ENCODE peak calls at places on chromosomes 16 and 17, in six cellular contexts. N, V, C, E, R and H are unnamed samples.

GRCh38 chr17:73482251-73482661 is 162.0 kb downstream of the SDK2 start:
- DNase-seq in N (no peak), V (no peak), C (no peak), E (no peak), R (no peak), H (no peak)

GRCh38 chr17:82097187-82097918 is 683 bp downstream of the FASN start:
- DNase-seq in N (no peak), V (no peak), C (peak; percentile 71), E (peak; percentile 91), R (no peak), H (no peak)

GRCh38 chr16:81277681-81278080 is 37.1 kb upstream of the GAN start:
- DNase-seq in N (no peak), V (no peak), C (no peak), E (no peak), R (no peak), H (no peak)

GRCh38 chr17:74429604-74430384 is 2.1 kb upstream of the GPRC5C start:
- DNase-seq in N (no peak), V (no peak), C (no peak), E (no peak), R (no peak), H (no peak)

GRCh38 chr17:39069114-39069756 is 82.2 kb downstream of the PLXDC1 start:
- DNase-seq in N (no peak), V (no peak), C (peak; percentile 25), E (peak; percentile 69), R (no peak), H (peak; percentile 20)

GRCh38 chr16:1786242-1787055 is 3.7 kb downstream of the NUBP2 start:
- DNase-seq in N (peak; percentile 62), V (no peak), C (no peak), E (no peak), R (no peak), H (no peak)

GRCh38 chr16:85402910-85403692 is 210.0 kb upstream of the GSE1 start:
- DNase-seq in N (peak; percentile 59), V (no peak), C (peak; percentile 95), E (no peak), R (no peak), H (no peak)

GRCh38 chr17:19664821-19665181 is 16.2 kb downstream of the ALDH3A2 start:
- DNase-seq in N (no peak), V (no peak), C (no peak), E (no peak), R (no peak), H (no peak)

GRCh38 chr17:40442392-40443195 is 656 bp upstream of the IGFBP4 start:
- DNase-seq in N (no peak), V (no peak), C (peak; percentile 71), E (no peak), R (no peak), H (no peak)

GRCh38 chr16:24035127-24035842 is 199.5 kb downstream of the PRKCB start:
- DNase-seq in N (no peak), V (no peak), C (peak; percentile 12), E (no peak), R (no peak), H (no peak)

GRCh38 chr16:50597563-50598255 is 49.5 kb downstream of the NKD1 start:
- DNase-seq in N (no peak), V (no peak), C (no peak), E (no peak), R (no peak), H (no peak)

GRCh38 chr16:367333-367903 is 2.9 kb downstream of the MRPL28 start:
- DNase-seq in N (no peak), V (no peak), C (no peak), E (no peak), R (no peak), H (no peak)

DNA sequence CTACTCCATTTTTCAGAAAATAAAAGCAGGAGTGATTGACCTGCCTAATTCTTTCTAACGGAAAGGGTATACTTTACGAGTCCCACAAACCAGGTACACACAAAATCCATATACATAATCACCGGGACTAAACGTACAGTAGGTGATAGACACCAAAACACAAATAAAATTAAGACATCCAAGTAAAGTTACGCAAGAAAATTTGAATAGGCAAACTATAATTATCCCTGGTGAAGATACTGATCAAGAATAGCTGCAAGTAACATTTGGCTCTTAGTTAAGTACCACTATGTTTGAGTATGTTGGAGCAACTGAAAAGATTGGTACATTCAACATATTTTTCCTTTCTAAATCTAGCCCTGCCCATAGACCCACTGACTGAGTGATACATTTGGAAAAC is 1.7 kb downstream of the HELZ start:
- DNase-seq in N (no peak), V (no peak), C (no peak), E (no peak), R (no peak), H (no peak)
- H3K4me3 ChIP-seq in N (no peak overlapping the region), V (peak overlapping the region; percentile 82), C (peak overlapping the region; percentile 86), E (peak overlapping the region; percentile 92), R (peak overlapping the region; percentile 88), H (peak overlapping the region; percentile 87)

GRCh38 chr16:56267888-56268287 is 76.6 kb downstream of the GNAO1 start:
- DNase-seq in N (no peak), V (no peak), C (no peak), E (no peak), R (no peak), H (no peak)

GRCh38 chr16:56269276-56269675 is 78.0 kb downstream of the GNAO1 start:
- DNase-seq in N (no peak), V (no peak), C (no peak), E (no peak), R (no peak), H (no peak)

GRCh38 chr16:56268799-56269198 is 77.5 kb downstream of the GNAO1 start:
- DNase-seq in N (no peak), V (no peak), C (no peak), E (no peak), R (no peak), H (no peak)

GRCh38 chr16:56270828-56271227 is 79.5 kb downstream of the GNAO1 start:
- DNase-seq in N (no peak), V (no peak), C (no peak), E (no peak), R (no peak), H (no peak)

DNA sequence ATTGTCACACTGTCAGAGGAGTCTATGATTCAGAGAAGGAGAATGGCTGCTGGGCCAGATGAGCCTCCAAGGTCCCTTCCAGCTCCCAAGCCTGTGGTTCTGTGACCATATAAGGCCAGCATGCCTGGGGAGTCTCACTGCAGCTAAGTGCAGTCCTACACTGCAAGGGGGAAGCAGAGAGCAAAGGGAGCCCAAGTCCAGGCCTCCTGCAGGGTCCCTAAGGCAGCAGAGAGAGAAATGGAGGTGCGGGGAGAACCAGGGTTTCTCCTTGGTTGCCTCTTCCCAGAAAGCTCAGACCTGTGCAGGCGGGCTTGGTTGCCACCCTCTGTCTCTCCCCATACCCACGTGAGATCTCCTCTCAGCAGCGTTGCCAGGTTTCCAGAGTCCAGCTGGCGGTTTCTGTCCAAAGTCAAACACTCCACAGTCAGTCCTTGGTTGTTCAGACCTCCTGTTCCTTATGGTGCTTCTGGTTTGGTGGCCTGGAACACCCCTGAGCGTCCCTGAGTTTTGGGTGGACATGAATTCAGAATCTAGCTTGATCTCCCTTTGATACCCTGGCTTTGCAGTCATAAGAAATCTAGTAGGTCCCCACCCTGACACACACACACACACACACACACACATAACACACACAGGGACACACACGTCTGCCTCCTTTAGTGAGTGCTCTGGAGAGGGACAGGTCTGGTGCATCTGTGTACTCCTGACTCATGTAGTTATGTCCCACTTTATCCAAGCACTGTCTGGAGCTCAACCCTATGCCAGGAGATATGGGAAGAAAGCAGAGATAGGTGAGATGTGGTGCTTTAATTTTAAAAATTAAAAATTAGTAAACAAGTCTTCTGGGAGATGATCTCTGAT is 78.8 kb downstream of the GNAO1 start:
- DNase-seq in N (no peak), V (no peak), C (peak; percentile 61), E (no peak), R (no peak), H (no peak)
- TF ChIP-seq CTCF in N (peak; percentile 52), V (no peak), C (peak; percentile 53), E (no peak), R (no peak), H (no peak)

DNA sequence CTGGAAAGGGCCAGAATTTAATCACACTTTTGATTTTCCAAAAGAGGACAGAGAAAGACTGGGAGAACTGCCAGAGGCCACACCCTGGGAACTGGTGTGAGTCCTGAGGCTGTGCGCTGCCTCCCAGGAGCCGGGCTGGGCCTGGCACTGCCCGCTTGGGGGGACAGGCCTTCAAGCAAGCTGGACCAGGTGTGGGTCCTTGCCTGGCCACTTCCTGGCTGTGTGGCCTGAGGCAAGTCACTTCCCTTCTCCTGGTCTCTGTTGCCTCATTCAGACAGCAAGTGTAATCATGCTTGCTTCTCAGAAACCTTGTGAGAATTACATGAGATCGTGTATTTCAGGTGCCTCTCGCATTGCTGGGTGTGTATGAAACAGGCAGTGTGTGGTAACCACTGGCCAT is 143.0 kb downstream of the SNX29 start:
- DNase-seq in N (no peak), V (no peak), C (no peak), E (no peak), R (no peak), H (no peak)
- TF ChIP-seq SIN3A in N (no peak), V (no peak), C (no peak), E (no peak), R (no peak), H (no peak)

GRCh38 chr17:64039106-64039400 is 18.6 kb upstream of the ICAM2 start:
- DNase-seq in N (no peak), V (no peak), C (no peak), E (no peak), R (no peak), H (no peak)
- H3K4me3 ChIP-seq in N (no peak overlapping the region), V (no peak overlapping the region), C (no peak overlapping the region), E (no peak overlapping the region), R (no peak overlapping the region), H (no peak overlapping the region)

GRCh38 chr16:61149709-61150108 is 886.5 kb downstream of the CDH8 start:
- DNase-seq in N (no peak), V (no peak), C (no peak), E (no peak), R (no peak), H (no peak)

GRCh38 chr16:61150351-61150750 is 885.9 kb downstream of the CDH8 start:
- DNase-seq in N (no peak), V (no peak), C (no peak), E (no peak), R (no peak), H (no peak)

GRCh38 chr16:61146429-61146828 is 889.8 kb downstream of the CDH8 start:
- DNase-seq in N (no peak), V (no peak), C (no peak), E (no peak), R (no peak), H (no peak)

GRCh38 chr16:61148930-61149329 is 887.3 kb downstream of the CDH8 start:
- DNase-seq in N (no peak), V (no peak), C (no peak), E (no peak), R (no peak), H (no peak)
- TF ChIP-seq CTCF in N (peak; percentile 46), V (no peak), C (no peak), E (no peak), R (peak; percentile 11), H (peak; percentile 25)

DNA sequence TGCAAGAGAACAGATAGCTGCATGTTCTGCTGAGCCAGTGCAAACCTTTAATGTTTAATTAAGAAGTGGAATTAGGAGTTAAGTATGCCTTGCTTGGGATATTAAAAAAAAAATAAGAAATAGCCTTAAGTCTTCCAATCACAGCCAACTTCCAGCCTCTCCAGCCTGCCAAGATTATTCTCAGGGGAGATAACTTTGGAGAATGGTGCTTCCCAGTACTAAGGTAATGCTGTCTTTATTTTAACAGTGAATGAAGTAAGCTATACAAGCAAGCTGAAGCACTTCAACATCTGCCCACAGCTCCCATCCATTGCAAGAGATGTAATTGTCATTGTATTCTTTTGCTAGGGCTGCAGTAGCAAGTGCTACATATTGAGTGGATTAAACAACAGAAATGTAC is 389.5 kb upstream of the ASIC2 start:
- DNase-seq in N (no peak), V (no peak), C (no peak), E (no peak), R (no peak), H (no peak)
- TF ChIP-seq SIN3A in N (no peak), V (no peak), C (no peak), E (no peak), R (no peak), H (no peak)

GRCh38 chr17:80031691-80032480 is 3.8 kb downstream of the TBC1D16 start:
- DNase-seq in N (no peak), V (no peak), C (no peak), E (no peak), R (no peak), H (no peak)
- H3K4me3 ChIP-seq in N (no peak overlapping the region), V (no peak overlapping the region), C (no peak overlapping the region), E (no peak overlapping the region), R (no peak overlapping the region), H (no peak overlapping the region)